ENCODE peak calls at places on chromosome 4, in ten cellular contexts. N, P, B, G, D, S, Y, U, H and O are unnamed samples.

GRCh38 chr4:127498366-127498765 is 134.4 kb upstream of the INTU start:
- DNase-seq in N (no peak), P (no peak), B (no peak), G (no peak), D (no peak), S (no peak), Y (no peak), U (no peak), H (no peak), O (no peak)

GRCh38 chr4:54941994-54942552 is 183.3 kb downstream of the KDR start:
- DNase-seq in N (no peak), P (no peak), B (no peak), G (no peak), D (no peak), S (no peak), Y (no peak), U (no peak), H (no peak), O (no peak)

GRCh38 chr4:164109517-164109916 is 615.0 kb downstream of the TMA16 start:
- DNase-seq in N (no peak), P (no peak), B (no peak), G (no peak), D (no peak), S (peak; percentile 72), Y (no peak), U (no peak), H (no peak), O (no peak)

GRCh38 chr4:31307026-31307425 is 586.9 kb downstream of the PCDH7 start:
- DNase-seq in N (no peak), P (no peak), B (no peak), G (no peak), D (no peak), S (peak; percentile 12), Y (no peak), U (no peak), H (no peak), O (no peak)

GRCh38 chr4:101983835-101984234 is 193.3 kb downstream of the BANK1 start:
- DNase-seq in N (no peak), P (no peak), B (no peak), G (no peak), D (no peak), S (no peak), Y (no peak), U (no peak), H (no peak), O (no peak)

GRCh38 chr4:155639674-155640529 is 26.7 kb upstream of the GUCY1A1 start:
- DNase-seq in N (no peak), P (no peak), B (no peak), G (no peak), D (no peak), S (peak; percentile 27), Y (no peak), U (no peak), H (no peak), O (no peak)

GRCh38 chr4:184012937-184013336 is 107.8 kb downstream of the STOX2 start:
- DNase-seq in N (no peak), P (no peak), B (no peak), G (peak; percentile 39), D (no peak), S (no peak), Y (no peak), U (no peak), H (no peak), O (no peak)

GRCh38 chr4:87843936-87844335 is 11.2 kb downstream of the MEPE start:
- DNase-seq in N (no peak), P (no peak), B (no peak), G (no peak), D (no peak), S (peak; percentile 91), Y (no peak), U (no peak), H (no peak), O (no peak)

GRCh38 chr4:117010695-117011094 is 74.7 kb downstream of the TRAM1L1 start:
- DNase-seq in N (no peak), P (no peak), B (no peak), G (no peak), D (no peak), S (peak; percentile 37), Y (no peak), U (no peak), H (no peak), O (no peak)

GRCh38 chr4:175054980-175055379 is 136.8 kb downstream of the ADAM29 start:
- DNase-seq in N (no peak), P (no peak), B (no peak), G (no peak), D (peak; percentile 61), S (no peak), Y (no peak), U (no peak), H (no peak), O (no peak)

GRCh38 chr4:147884536-147884935 is 152.6 kb downstream of the ARHGAP10 start:
- DNase-seq in N (no peak), P (no peak), B (no peak), G (no peak), D (no peak), S (no peak), Y (no peak), U (no peak), H (no peak), O (no peak)

GRCh38 chr4:41715155-41715554 is 33.4 kb downstream of the PHOX2B start:
- DNase-seq in N (no peak), P (no peak), B (no peak), G (no peak), D (no peak), S (no peak), Y (no peak), U (no peak), H (no peak), O (no peak)

GRCh38 chr4:174284181-174284886 is 623 bp downstream of the CEP44 start:
- DNase-seq in N (peak; percentile 2), P (no peak), B (no peak), G (no peak), D (no peak), S (peak; percentile 77), Y (no peak), U (no peak), H (peak; percentile 10), O (no peak)

GRCh38 chr4:106864231-106864630 is 171.9 kb downstream of the DKK2 start:
- DNase-seq in N (no peak), P (no peak), B (no peak), G (no peak), D (no peak), S (peak; percentile 86), Y (no peak), U (no peak), H (no peak), O (no peak)

GRCh38 chr4:10105421-10105820 is 11.2 kb downstream of the WDR1 start:
- DNase-seq in N (no peak), P (no peak), B (no peak), G (no peak), D (no peak), S (no peak), Y (no peak), U (no peak), H (no peak), O (no peak)

GRCh38 chr4:150209140-150209829 is 131.0 kb downstream of the DCLK2 start:
- DNase-seq in N (peak; percentile 69), P (peak; percentile 68), B (peak; percentile 68), G (peak; percentile 85), D (peak; percentile 71), S (peak; percentile 62), Y (peak; percentile 56), U (peak; percentile 62), H (peak; percentile 69), O (peak; percentile 59)

GRCh38 chr4:7154351-7154981 is 37.9 kb upstream of the SORCS2 start:
- DNase-seq in N (no peak), P (peak; percentile 60), B (peak; percentile 17), G (peak; percentile 3), D (no peak), S (no peak), Y (no peak), U (peak; percentile 31), H (no peak), O (peak; percentile 8)

DNA sequence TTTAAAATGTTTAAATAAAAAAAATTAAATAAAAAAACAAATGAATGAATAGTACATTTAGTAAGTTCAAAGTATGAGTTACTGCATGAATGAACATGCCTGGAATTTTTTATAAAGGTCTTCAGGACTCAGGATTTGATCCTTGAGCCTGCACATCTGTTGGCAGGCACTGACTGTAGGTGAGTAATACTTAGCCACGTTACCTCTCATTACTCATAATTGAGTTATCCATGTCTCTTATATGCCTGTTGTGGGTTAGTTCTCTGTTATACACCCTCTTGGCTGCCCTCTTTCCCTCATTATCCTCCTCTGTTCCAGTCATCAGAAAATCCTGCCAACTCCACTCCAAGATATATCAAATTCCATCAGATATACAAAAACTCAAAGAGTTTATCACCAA is 276.0 kb downstream of the FBXW7 start:
- DNase-seq in N (no peak), P (no peak), B (no peak), G (no peak), D (no peak), S (peak; percentile 93), Y (no peak), U (no peak), H (no peak), O (no peak)
- TF ChIP-seq CTCF in N (no peak), P (no peak), B (no peak), G (no peak), D (no peak), S (no peak), Y (no peak), U (no peak), H (no peak), O (no peak)

DNA sequence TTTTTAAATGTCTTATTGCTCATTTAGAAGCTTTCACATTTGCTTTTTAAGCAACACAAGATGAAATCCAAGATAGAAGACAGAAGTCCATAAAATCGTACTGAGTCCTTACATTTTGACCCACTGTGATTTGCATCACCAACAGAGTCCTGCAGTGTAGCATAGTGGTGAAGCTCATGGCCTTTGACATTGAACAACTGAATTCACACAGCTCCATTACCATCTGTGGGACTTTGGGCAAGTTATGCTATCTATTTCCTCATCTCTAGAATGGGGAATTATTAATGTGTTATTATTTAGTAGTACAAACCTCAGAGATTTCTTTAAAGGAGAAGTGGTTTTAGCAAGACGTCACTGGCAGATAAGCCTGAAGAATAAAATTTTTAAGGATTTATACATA is 10.7 kb downstream of the GPRIN3 start:
- DNase-seq in N (no peak), P (no peak), B (no peak), G (no peak), D (no peak), S (no peak), Y (no peak), U (no peak), H (no peak), O (no peak)
- TF ChIP-seq CTCF in N (no peak), P (no peak), B (no peak), G (no peak), D (no peak), S (no peak), Y (no peak), U (no peak), H (no peak), O (no peak)

GRCh38 chr4:133137571-133137970 is 11.5 kb upstream of the PCDH10 start:
- DNase-seq in N (no peak), P (no peak), B (no peak), G (no peak), D (no peak), S (no peak), Y (no peak), U (no peak), H (no peak), O (no peak)
- TF ChIP-seq CTCF in N (no peak), P (no peak), B (no peak), G (peak; percentile 30), D (no peak), S (no peak), Y (no peak), U (no peak), H (no peak), O (no peak)

GRCh38 chr4:13645075-13645474 is 17.6 kb upstream of the BOD1L1 start:
- DNase-seq in N (no peak), P (no peak), B (no peak), G (no peak), D (no peak), S (no peak), Y (no peak), U (no peak), H (no peak), O (no peak)
- TF ChIP-seq CTCF in N (no peak), P (no peak), B (no peak), G (peak; percentile 32), D (no peak), S (peak; percentile 11), Y (no peak), U (no peak), H (no peak), O (peak; percentile 30)